ENCODE peak calls at places on chromosome X, in four cellular contexts. One of them, this sample, is unnamed.

GRCh38 chrX:41561045-41561444 is 113.9 kb downstream of the NYX start:
- DNase-seq in lower leg skin: no peak
- DNase-seq in hepatocyte: peak; percentile 40
- DNase-seq in choroid plexus epithelial cell: peak; percentile 94
- DNase-seq in this sample: peak; percentile 87

GRCh38 chrX:112651766-112652165 is 28.0 kb downstream of the LHFPL1 start:
- DNase-seq in hepatocyte: no peak
- DNase-seq in choroid plexus epithelial cell: no peak
- DNase-seq in lower leg skin: no peak
- DNase-seq in this sample: peak; percentile 16

GRCh38 chrX:3346436-3347329 is at the start of gene MXRA5:
- DNase-seq in choroid plexus epithelial cell: peak; percentile 50
- DNase-seq in lower leg skin: no peak
- DNase-seq in hepatocyte: peak; percentile 52
- DNase-seq in this sample: peak; percentile 61

GRCh38 chrX:53715336-53715924 is 28.9 kb upstream of the HUWE1 start:
- DNase-seq in choroid plexus epithelial cell: peak; percentile 14
- DNase-seq in hepatocyte: no peak
- DNase-seq in lower leg skin: no peak
- DNase-seq in this sample: no peak

GRCh38 chrX:16839852-16840460 is 30.2 kb downstream of the RBBP7 start:
- DNase-seq in lower leg skin: no peak
- DNase-seq in choroid plexus epithelial cell: peak; percentile 89
- DNase-seq in hepatocyte: peak; percentile 78
- DNase-seq in this sample: peak; percentile 70

GRCh38 chrX:29555465-29556091 is 659.8 kb upstream of the MAGEB2 start:
- DNase-seq in lower leg skin: no peak
- DNase-seq in hepatocyte: no peak
- DNase-seq in choroid plexus epithelial cell: no peak
- DNase-seq in this sample: no peak

GRCh38 chrX:101176439-101176838 is 43.1 kb upstream of the DRP2 start:
- DNase-seq in lower leg skin: no peak
- DNase-seq in choroid plexus epithelial cell: no peak
- DNase-seq in hepatocyte: no peak
- DNase-seq in this sample: no peak

GRCh38 chrX:19956923-19957322 is 33.9 kb downstream of the BCLAF3 start:
- DNase-seq in choroid plexus epithelial cell: no peak
- DNase-seq in lower leg skin: no peak
- DNase-seq in hepatocyte: no peak
- DNase-seq in this sample: peak; percentile 49

GRCh38 chrX:47248576-47248975 is 15.8 kb downstream of the USP11 start:
- DNase-seq in lower leg skin: peak; percentile 71
- DNase-seq in hepatocyte: no peak
- DNase-seq in choroid plexus epithelial cell: no peak
- DNase-seq in this sample: no peak

GRCh38 chrX:8971116-8971515 is 62.8 kb downstream of the FAM9B start:
- DNase-seq in choroid plexus epithelial cell: peak; percentile 77
- DNase-seq in hepatocyte: peak; percentile 33
- DNase-seq in lower leg skin: no peak
- DNase-seq in this sample: peak; percentile 63

GRCh38 chrX:63746715-63747114 is 38.3 kb downstream of the ARHGEF9 start:
- DNase-seq in lower leg skin: no peak
- DNase-seq in hepatocyte: no peak
- DNase-seq in choroid plexus epithelial cell: no peak
- DNase-seq in this sample: no peak

GRCh38 chrX:13398073-13398823 is 78.4 kb upstream of the ATXN3L start:
- DNase-seq in hepatocyte: peak; percentile 90
- DNase-seq in choroid plexus epithelial cell: peak; percentile 98
- DNase-seq in lower leg skin: no peak
- DNase-seq in this sample: peak; percentile 98

GRCh38 chrX:66863721-66864120 is 224.8 kb upstream of the EDA2R start:
- DNase-seq in hepatocyte: no peak
- DNase-seq in lower leg skin: no peak
- DNase-seq in choroid plexus epithelial cell: no peak
- DNase-seq in this sample: no peak

GRCh38 chrX:17738002-17738713 is 865 bp downstream of the SCML1 start:
- DNase-seq in lower leg skin: peak; percentile 86
- DNase-seq in hepatocyte: peak; percentile 40
- DNase-seq in choroid plexus epithelial cell: peak; percentile 29
- DNase-seq in this sample: peak; percentile 32

GRCh38 chrX:10039821-10040793 is 72.9 kb downstream of the CLDN34 start:
- DNase-seq in lower leg skin: peak; percentile 39
- DNase-seq in hepatocyte: no peak
- DNase-seq in choroid plexus epithelial cell: no peak
- DNase-seq in this sample: no peak

GRCh38 chrX:101229155-101229554 is 9.6 kb downstream of the DRP2 start:
- DNase-seq in hepatocyte: no peak
- DNase-seq in choroid plexus epithelial cell: peak; percentile 69
- DNase-seq in lower leg skin: no peak
- DNase-seq in this sample: peak; percentile 79

GRCh38 chrX:109841869-109842579 is 109.0 kb upstream of the ACSL4 start:
- DNase-seq in choroid plexus epithelial cell: peak; percentile 43
- DNase-seq in hepatocyte: no peak
- DNase-seq in lower leg skin: no peak
- DNase-seq in this sample: peak; percentile 41

GRCh38 chrX:40722930-40723329 is 12.4 kb downstream of the MED14 start:
- DNase-seq in lower leg skin: no peak
- DNase-seq in hepatocyte: no peak
- DNase-seq in choroid plexus epithelial cell: no peak
- DNase-seq in this sample: no peak

GRCh38 chrX:45756562-45756961 is 555.9 kb upstream of the DIPK2B start:
- DNase-seq in lower leg skin: no peak
- DNase-seq in choroid plexus epithelial cell: peak; percentile 29
- DNase-seq in hepatocyte: no peak
- DNase-seq in this sample: peak; percentile 44

GRCh38 chrX:46758956-46759644 is at the start of gene SLC9A7:
- DNase-seq in hepatocyte: peak; percentile 76
- DNase-seq in choroid plexus epithelial cell: peak; percentile 68
- DNase-seq in lower leg skin: peak; percentile 95
- DNase-seq in this sample: peak; percentile 68

GRCh38 chrX:49039598-49040375 is 3.4 kb downstream of the TFE3 start:
- DNase-seq in lower leg skin: peak; percentile 92
- DNase-seq in choroid plexus epithelial cell: peak; percentile 93
- DNase-seq in hepatocyte: peak; percentile 93
- DNase-seq in this sample: peak; percentile 95

GRCh38 chrX:68835468-68835867 is 6.6 kb downstream of the EFNB1 start:
- DNase-seq in choroid plexus epithelial cell: no peak
- DNase-seq in lower leg skin: peak; percentile 46
- DNase-seq in hepatocyte: no peak
- DNase-seq in this sample: no peak

GRCh38 chrX:14476169-14476568 is 53.2 kb upstream of the GLRA2 start:
- DNase-seq in choroid plexus epithelial cell: no peak
- DNase-seq in hepatocyte: peak; percentile 11
- DNase-seq in lower leg skin: no peak
- DNase-seq in this sample: peak; percentile 9

DNA sequence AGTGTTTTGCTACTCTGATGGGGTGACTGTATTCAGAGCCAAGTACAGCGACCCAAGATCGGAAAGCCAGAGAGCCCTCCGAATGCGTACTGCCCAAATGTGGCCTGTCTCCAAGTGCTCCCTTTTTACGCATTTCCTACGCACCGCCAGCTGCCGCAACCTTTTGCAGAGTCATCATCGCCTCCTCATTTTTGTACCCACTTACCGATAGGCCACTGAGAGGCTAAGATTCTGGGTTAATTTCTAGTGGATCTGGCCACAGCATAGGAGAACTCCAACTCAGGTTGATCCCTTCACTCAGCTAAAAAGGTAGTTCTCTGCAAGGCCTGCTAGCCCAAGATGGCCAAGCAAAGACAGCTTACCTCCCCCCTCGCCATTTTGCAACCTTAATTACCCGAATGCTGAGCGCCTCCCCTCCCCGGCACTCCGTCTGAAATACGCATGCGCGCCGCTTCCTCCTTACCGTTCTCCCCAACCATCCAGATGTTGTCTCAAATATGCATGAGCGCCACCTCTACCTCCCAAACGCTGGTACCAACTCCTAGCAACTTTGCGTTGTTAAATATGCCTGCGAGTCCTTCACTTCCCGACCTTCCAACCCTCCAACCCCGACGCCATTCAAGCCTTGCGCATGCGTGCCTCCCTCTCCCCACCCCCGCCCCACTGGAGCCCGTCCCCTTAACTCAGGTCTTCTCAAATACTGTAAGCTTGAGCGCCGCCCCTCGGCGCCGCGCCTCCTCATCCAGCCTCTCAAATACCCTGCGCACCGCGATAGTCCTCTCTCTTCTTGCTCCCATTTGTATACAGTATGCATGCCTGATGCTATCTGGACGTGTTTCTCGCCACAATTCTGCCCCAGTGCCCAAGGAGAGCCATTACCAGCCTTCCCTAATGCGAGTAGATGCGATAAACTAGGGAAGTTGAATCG is 11.8 kb upstream of the ZCCHC13 start:
- DNase-seq in choroid plexus epithelial cell: peak; percentile 92
- DNase-seq in lower leg skin: peak; percentile 96
- DNase-seq in hepatocyte: peak; percentile 92
- DNase-seq in this sample: peak; percentile 94
- H3K4me3 ChIP-seq in choroid plexus epithelial cell: peak overlapping the region; percentile 77
- H3K4me3 ChIP-seq in lower leg skin: peak overlapping the region; percentile 45
- H3K4me3 ChIP-seq in hepatocyte: peak overlapping the region; percentile 77
- H3K4me3 ChIP-seq in this sample: peak overlapping the region; percentile 74

GRCh38 chrX:95764972-95765451 is 919.6 kb upstream of the DIAPH2 start:
- DNase-seq in choroid plexus epithelial cell: peak; percentile 56
- DNase-seq in hepatocyte: peak; percentile 75
- DNase-seq in lower leg skin: no peak
- DNase-seq in this sample: peak; percentile 45
- TF ChIP-seq CTCF in choroid plexus epithelial cell: peak; percentile 45
- TF ChIP-seq CTCF in hepatocyte: peak; percentile 68
- TF ChIP-seq CTCF in lower leg skin: no peak
- TF ChIP-seq CTCF in this sample: peak; percentile 35

GRCh38 chrX:22340022-22340616 is 67.4 kb downstream of the CBLL2 start:
- DNase-seq in choroid plexus epithelial cell: no peak
- DNase-seq in lower leg skin: no peak
- DNase-seq in hepatocyte: no peak
- DNase-seq in this sample: peak; percentile 36

GRCh38 chrX:22345884-22346283 is 73.2 kb downstream of the CBLL2 start:
- DNase-seq in hepatocyte: no peak
- DNase-seq in lower leg skin: no peak
- DNase-seq in choroid plexus epithelial cell: peak; percentile 34
- DNase-seq in this sample: peak; percentile 55

GRCh38 chrX:22339459-22339858 is 66.7 kb downstream of the CBLL2 start:
- DNase-seq in lower leg skin: no peak
- DNase-seq in choroid plexus epithelial cell: no peak
- DNase-seq in hepatocyte: no peak
- DNase-seq in this sample: no peak

GRCh38 chrX:22338740-22339139 is 66.0 kb downstream of the CBLL2 start:
- DNase-seq in choroid plexus epithelial cell: peak; percentile 27
- DNase-seq in lower leg skin: no peak
- DNase-seq in hepatocyte: no peak
- DNase-seq in this sample: peak; percentile 13

GRCh38 chrX:22343192-22343591 is 70.5 kb downstream of the CBLL2 start:
- DNase-seq in hepatocyte: peak; percentile 8
- DNase-seq in choroid plexus epithelial cell: no peak
- DNase-seq in lower leg skin: no peak
- DNase-seq in this sample: no peak
- H3K4me3 ChIP-seq in hepatocyte: no peak overlapping the region
- H3K4me3 ChIP-seq in choroid plexus epithelial cell: no peak overlapping the region
- H3K4me3 ChIP-seq in lower leg skin: no peak overlapping the region
- H3K4me3 ChIP-seq in this sample: no peak overlapping the region

GRCh38 chrX:106481341-106481740 is 130.4 kb upstream of the RADX start:
- DNase-seq in choroid plexus epithelial cell: peak; percentile 59
- DNase-seq in lower leg skin: no peak
- DNase-seq in hepatocyte: peak; percentile 79
- DNase-seq in this sample: peak; percentile 47
- TF ChIP-seq CTCF in choroid plexus epithelial cell: peak; percentile 68
- TF ChIP-seq CTCF in lower leg skin: no peak
- TF ChIP-seq CTCF in hepatocyte: peak; percentile 65
- TF ChIP-seq CTCF in this sample: peak; percentile 75

GRCh38 chrX:137034508-137034872 is 695 bp upstream of the GPR101 start:
- DNase-seq in lower leg skin: no peak
- DNase-seq in choroid plexus epithelial cell: no peak
- DNase-seq in hepatocyte: no peak
- DNase-seq in this sample: no peak

GRCh38 chrX:137033774-137034507 is at the start of gene GPR101:
- DNase-seq in lower leg skin: no peak
- DNase-seq in choroid plexus epithelial cell: no peak
- DNase-seq in hepatocyte: peak; percentile 11
- DNase-seq in this sample: no peak

GRCh38 chrX:137031517-137032377 is 2.0 kb downstream of the GPR101 start:
- DNase-seq in hepatocyte: peak; percentile 56
- DNase-seq in choroid plexus epithelial cell: peak; percentile 52
- DNase-seq in lower leg skin: no peak
- DNase-seq in this sample: peak; percentile 32

GRCh38 chrX:137032378-137032694 is 1.5 kb downstream of the GPR101 start:
- DNase-seq in hepatocyte: no peak
- DNase-seq in lower leg skin: no peak
- DNase-seq in choroid plexus epithelial cell: no peak
- DNase-seq in this sample: no peak

GRCh38 chrX:137032841-137033773 is 688 bp downstream of the GPR101 start:
- DNase-seq in lower leg skin: no peak
- DNase-seq in choroid plexus epithelial cell: no peak
- DNase-seq in hepatocyte: no peak
- DNase-seq in this sample: no peak
- H3K4me3 ChIP-seq in lower leg skin: no peak overlapping the region
- H3K4me3 ChIP-seq in choroid plexus epithelial cell: no peak overlapping the region
- H3K4me3 ChIP-seq in hepatocyte: no peak overlapping the region
- H3K4me3 ChIP-seq in this sample: no peak overlapping the region

GRCh38 chrX:99348256-99348655 is 1061.8 kb downstream of the PCDH19 start:
- DNase-seq in lower leg skin: peak; percentile 62
- DNase-seq in hepatocyte: no peak
- DNase-seq in choroid plexus epithelial cell: no peak
- DNase-seq in this sample: no peak
- TF ChIP-seq CTCF in lower leg skin: no peak
- TF ChIP-seq CTCF in hepatocyte: no peak
- TF ChIP-seq CTCF in choroid plexus epithelial cell: no peak
- TF ChIP-seq CTCF in this sample: no peak